ENCODE peak calls at places on chromosomes 1 and 21, in seven cellular contexts. T is fibroblast of mammary gland; Y is BJ; B is glutamatergic neuron; Q is CD8-positive, alpha-beta T cell; A is MCF 10A; X is spleen. V is an unnamed sample.

GRCh38 chr1:201732351-201732750 is 96.6 kb upstream of the IPO9 start:
- DNase-seq in T (peak), Y (no peak), B (no peak), Q (no peak), A (no peak), X (no peak), V (no peak)

GRCh38 chr1:84797603-84798002 is 95.4 kb downstream of the LPAR3 start:
- DNase-seq in T (no peak), Y (no peak), B (no peak), Q (no peak), A (peak), X (no peak), V (no peak)

GRCh38 chr1:18951416-18951815 is 5.1 kb downstream of the IFFO2 start:
- DNase-seq in T (no peak), Y (no peak), B (no peak), Q (no peak), A (no peak), X (peak), V (no peak)

GRCh38 chr1:52556641-52557360 is 3.9 kb upstream of the TUT4 start:
- DNase-seq in T (no peak), Y (no peak), B (no peak), Q (no peak), A (no peak), X (no peak), V (no peak)

GRCh38 chr1:63320024-63320799 is 2.2 kb upstream of the FOXD3 start:
- DNase-seq in T (no peak), Y (no peak), B (peak), Q (no peak), A (no peak), X (no peak), V (no peak)

GRCh38 chr1:37919277-37919676 is 27.6 kb downstream of the INPP5B start:
- DNase-seq in T (peak), Y (no peak), B (peak), Q (no peak), A (peak), X (no peak), V (no peak)

GRCh38 chr1:203556047-203556851 is 62.3 kb downstream of the OPTC start:
- DNase-seq in T (peak), Y (peak), B (no peak), Q (no peak), A (no peak), X (no peak), V (peak)

GRCh38 chr1:18390953-18391352 is 89.8 kb upstream of the KLHDC7A start:
- DNase-seq in T (no peak), Y (no peak), B (no peak), Q (no peak), A (no peak), X (no peak), V (no peak)

GRCh38 chr1:169873582-169874200 is 20.0 kb downstream of the SCYL3 start:
- DNase-seq in T (no peak), Y (no peak), B (no peak), Q (no peak), A (no peak), X (no peak), V (no peak)

GRCh38 chr21:36693144-36694040 is 5.5 kb upstream of the SIM2 start:
- DNase-seq in T (no peak), Y (no peak), B (peak), Q (no peak), A (no peak), X (no peak), V (no peak)

GRCh38 chr1:94792473-94792875 is 27.7 kb upstream of the SLC44A3 start:
- DNase-seq in T (peak), Y (no peak), B (no peak), Q (no peak), A (peak), X (peak), V (peak)

GRCh38 chr1:229221106-229222019 is 49.5 kb upstream of the RAB4A start:
- DNase-seq in T (peak), Y (no peak), B (no peak), Q (no peak), A (peak), X (no peak), V (no peak)

GRCh38 chr1:52571783-52572182 is 18.9 kb upstream of the TUT4 start:
- DNase-seq in T (peak), Y (no peak), B (no peak), Q (no peak), A (peak), X (no peak), V (no peak)

GRCh38 chr1:182357177-182357576 is 34.4 kb downstream of the GLUL start:
- DNase-seq in T (no peak), Y (no peak), B (no peak), Q (no peak), A (no peak), X (no peak), V (no peak)

GRCh38 chr1:23964790-23965740 is 5.4 kb downstream of the PNRC2 start:
- DNase-seq in T (peak), Y (no peak), B (no peak), Q (no peak), A (no peak), X (no peak), V (no peak)

GRCh38 chr21:21714396-21714795 is 716.2 kb downstream of the NCAM2 start:
- DNase-seq in T (peak), Y (peak), B (no peak), Q (no peak), A (peak), X (no peak), V (peak)

GRCh38 chr21:46159841-46160562 is 4.6 kb upstream of the FTCD start:
- DNase-seq in T (no peak), Y (no peak), B (no peak), Q (no peak), A (no peak), X (no peak), V (no peak)

GRCh38 chr1:230215049-230215448 is 148.0 kb downstream of the GALNT2 start:
- DNase-seq in T (peak), Y (no peak), B (peak), Q (no peak), A (peak), X (no peak), V (no peak)

GRCh38 chr21:44724926-44725325 is 13.6 kb upstream of the TSPEAR start:
- DNase-seq in T (no peak), Y (no peak), B (no peak), Q (no peak), A (no peak), X (no peak), V (no peak)

GRCh38 chr1:11929849-11930248 is 3.6 kb upstream of the KIAA2013 start:
- DNase-seq in T (peak), Y (no peak), B (no peak), Q (no peak), A (peak), X (no peak), V (peak)

GRCh38 chr1:113534130-113534817 is 144.0 kb downstream of the MAGI3 start:
- DNase-seq in T (peak), Y (no peak), B (no peak), Q (no peak), A (no peak), X (no peak), V (peak)

GRCh38 chr1:156480411-156481192 is 20.0 kb downstream of the MEF2D start:
- DNase-seq in T (peak), Y (no peak), B (peak), Q (peak), A (peak), X (peak), V (no peak)

GRCh38 chr1:14852301-14852700 is 253.8 kb downstream of the KAZN start:
- DNase-seq in T (no peak), Y (no peak), B (no peak), Q (no peak), A (no peak), X (no peak), V (no peak)

GRCh38 chr21:34845521-34846213 is 176.9 kb downstream of the CLIC6 start:
- DNase-seq in T (peak), Y (no peak), B (no peak), Q (no peak), A (peak), X (no peak), V (no peak)

DNA sequence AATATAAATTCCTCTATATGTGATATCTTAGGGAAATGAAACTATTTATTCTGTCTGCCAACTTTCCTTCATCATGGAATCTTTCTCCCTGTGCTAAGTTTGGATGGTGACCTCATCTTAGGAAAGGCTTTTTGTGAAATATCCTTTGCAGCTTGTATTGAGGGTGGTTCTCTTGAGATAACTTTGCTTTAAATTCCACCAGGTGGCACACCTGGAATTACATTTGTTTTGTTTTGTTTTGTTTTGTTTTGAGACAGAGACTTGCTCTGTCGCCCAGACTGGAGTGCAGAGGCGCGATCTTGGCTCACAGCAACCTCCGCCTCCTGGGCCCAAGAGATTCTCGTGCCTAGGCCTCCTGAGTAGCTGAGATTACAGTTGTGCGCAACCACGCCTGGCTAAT is 7.6 kb upstream of the CD1A start:
- DNase-seq in T (no peak), Y (no peak), B (no peak), Q (no peak), A (peak), X (no peak), V (no peak)
- TF ChIP-seq CTCF in T (no peak), Y (no peak), B (no peak), Q (no peak), A (peak), X (peak), V (no peak)

GRCh38 chr1:152621993-152622392 is 910 bp downstream of the LCE3A start:
- DNase-seq in T (no peak), Y (no peak), B (no peak), Q (no peak), A (no peak), X (no peak), V (no peak)

GRCh38 chr1:152626688-152627087 is 3.8 kb upstream of the LCE3A start:
- DNase-seq in T (no peak), Y (no peak), B (no peak), Q (no peak), A (peak), X (no peak), V (no peak)

GRCh38 chr1:152622803-152623202 is at the start of gene LCE3A:
- DNase-seq in T (no peak), Y (no peak), B (no peak), Q (no peak), A (no peak), X (no peak), V (no peak)

GRCh38 chr1:152623203-152623844 is 421 bp upstream of the LCE3A start:
- DNase-seq in T (no peak), Y (no peak), B (peak), Q (no peak), A (no peak), X (no peak), V (no peak)
- TF ChIP-seq CTCF in T (peak), Y (no peak), B (peak), Q (no peak), A (peak), X (no peak), V (no peak)

DNA sequence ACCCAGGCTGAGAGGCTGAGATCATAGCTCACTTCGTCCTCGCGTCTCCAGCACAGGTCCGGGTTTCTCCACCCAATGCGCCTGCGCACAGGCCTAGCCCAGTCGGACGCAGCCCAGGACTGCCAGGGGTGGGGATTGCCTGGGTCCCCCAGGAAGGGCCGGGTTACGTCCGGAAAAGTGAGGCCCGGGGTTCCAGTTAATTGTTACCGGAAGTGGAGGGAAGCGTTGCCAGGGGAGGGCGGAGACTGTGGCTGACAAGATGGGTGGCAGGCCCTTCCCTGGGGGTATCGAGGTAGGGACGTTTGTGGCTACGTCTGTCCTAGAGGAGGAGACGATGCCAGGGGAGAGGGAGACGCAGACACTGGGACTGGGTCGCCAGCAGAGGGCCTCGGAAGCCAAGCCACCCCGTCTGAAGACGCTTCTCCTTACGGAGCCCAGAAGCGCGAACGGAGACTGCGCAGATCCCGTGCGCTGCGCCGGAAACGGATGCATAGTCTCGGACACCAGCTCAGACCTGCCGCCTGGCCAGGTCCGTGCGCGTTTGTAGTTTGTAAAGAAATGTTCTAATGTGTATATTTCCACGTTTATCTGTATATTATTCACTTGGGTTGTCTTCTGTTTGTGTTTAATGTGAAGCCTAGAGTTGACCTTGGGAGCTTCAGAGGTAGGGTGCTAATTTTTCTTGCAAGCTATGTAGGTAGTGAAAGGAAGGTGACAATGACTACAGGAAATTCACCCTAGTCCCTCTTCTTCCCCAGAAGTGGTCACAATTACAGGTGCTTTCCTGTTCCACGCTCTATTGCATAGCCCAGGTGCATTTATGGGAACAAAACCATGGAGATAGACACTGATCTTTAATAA is 7.3 kb downstream of the RSRP1 start:
- DNase-seq in T (peak), Y (peak), B (peak), Q (peak), A (peak), X (peak), V (peak)
- TF ChIP-seq CTCF in T (peak), Y (peak), B (peak), Q (peak), A (peak), X (peak), V (peak)

DNA sequence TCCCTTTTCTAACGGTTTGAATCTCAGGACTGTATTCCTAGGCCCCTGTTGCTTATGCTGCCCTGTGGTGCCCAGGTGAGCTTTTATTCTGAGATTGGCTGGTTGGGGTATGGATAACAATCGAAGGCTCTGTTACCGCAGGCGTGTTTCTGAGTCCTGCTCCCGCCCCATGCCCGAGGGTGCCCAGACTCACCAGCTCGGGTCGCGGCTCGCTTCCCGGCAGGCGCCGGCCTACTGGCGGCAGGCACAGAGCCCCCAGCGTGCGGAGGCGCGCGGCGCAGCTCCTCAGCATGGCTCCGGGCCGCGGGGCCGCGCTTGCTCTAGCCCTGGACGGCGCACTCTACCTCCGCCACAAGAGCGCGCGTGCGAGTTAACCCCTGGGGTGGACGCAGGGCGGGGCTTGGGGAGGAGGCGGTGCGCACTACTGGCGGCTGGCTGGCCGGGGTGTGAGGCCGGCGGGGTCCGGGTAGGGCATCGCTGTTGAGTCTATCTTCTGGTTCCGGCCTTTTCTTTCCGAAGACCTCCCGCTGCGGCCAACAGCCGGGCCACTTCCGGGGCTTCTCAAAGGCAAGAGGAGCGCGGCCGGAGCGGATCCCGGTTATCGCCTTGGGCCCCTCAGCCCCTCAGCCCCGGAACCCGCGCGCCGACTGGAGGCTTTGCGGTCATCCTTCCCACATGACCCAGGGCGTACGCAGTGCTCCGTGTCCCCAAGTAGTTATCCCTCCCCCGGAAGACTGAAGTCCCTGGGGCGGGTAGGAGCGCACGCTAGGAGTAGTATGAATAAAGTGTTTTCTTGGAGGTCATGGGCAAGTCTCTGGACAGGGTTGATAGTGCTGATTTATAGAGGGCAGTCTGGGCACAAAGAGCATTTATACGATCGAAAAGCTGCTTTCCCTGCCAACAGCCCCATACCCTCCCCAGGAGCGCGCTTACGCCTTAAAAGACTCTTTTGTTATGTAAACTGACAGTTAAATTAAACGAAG is at the start of gene THEM4:
- DNase-seq in T (peak), Y (peak), B (peak), Q (peak), A (peak), X (peak), V (peak)
- TF ChIP-seq CTCF in T (no peak), Y (no peak), B (no peak), Q (no peak), A (peak), X (peak), V (no peak)

GRCh38 chr1:119372493-119373086 is 4.0 kb downstream of the HAO2 start:
- DNase-seq in T (peak), Y (no peak), B (no peak), Q (no peak), A (peak), X (no peak), V (no peak)
- TF ChIP-seq CTCF in T (no peak), Y (no peak), B (no peak), Q (no peak), A (no peak), X (no peak), V (peak)

GRCh38 chr1:183670169-183670568 is 17.1 kb upstream of the APOBEC4 start:
- DNase-seq in T (no peak), Y (no peak), B (no peak), Q (no peak), A (no peak), X (no peak), V (no peak)
- TF ChIP-seq CTCF in T (peak), Y (no peak), B (peak), Q (no peak), A (no peak), X (no peak), V (no peak)

DNA sequence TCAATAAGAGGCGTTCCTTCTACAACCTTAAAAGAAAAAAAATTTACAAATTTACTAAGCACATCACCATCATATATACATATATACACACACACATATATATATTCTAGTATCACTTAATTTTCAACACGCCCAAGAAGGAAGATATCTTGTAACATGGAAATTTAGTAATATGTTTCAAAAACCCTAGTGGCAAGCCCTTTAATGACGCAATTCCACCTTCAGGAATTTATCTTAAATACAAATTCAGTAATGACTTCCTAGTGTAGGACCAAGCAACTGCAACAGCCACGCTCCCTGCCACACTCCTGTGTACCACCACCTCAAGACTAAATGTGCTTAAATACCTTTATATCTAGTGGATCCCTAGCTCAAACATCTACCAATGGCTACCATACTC is 12.5 kb downstream of the LBR start:
- DNase-seq in T (no peak), Y (no peak), B (no peak), Q (no peak), A (no peak), X (no peak), V (no peak)
- TF ChIP-seq CTCF in T (no peak), Y (no peak), B (no peak), Q (no peak), A (no peak), X (no peak), V (no peak)

GRCh38 chr1:115837386-115837761 is 3.6 kb downstream of the NHLH2 start:
- DNase-seq in T (no peak), Y (no peak), B (no peak), Q (no peak), A (no peak), X (no peak), V (no peak)

GRCh38 chr1:115829947-115830346 is 11.0 kb downstream of the NHLH2 start:
- DNase-seq in T (no peak), Y (no peak), B (peak), Q (no peak), A (no peak), X (no peak), V (no peak)

GRCh38 chr1:115832651-115833050 is 8.3 kb downstream of the NHLH2 start:
- DNase-seq in T (no peak), Y (no peak), B (no peak), Q (no peak), A (no peak), X (no peak), V (no peak)

GRCh38 chr1:115830963-115831362 is 10.0 kb downstream of the NHLH2 start:
- DNase-seq in T (no peak), Y (no peak), B (no peak), Q (no peak), A (no peak), X (no peak), V (no peak)

DNA sequence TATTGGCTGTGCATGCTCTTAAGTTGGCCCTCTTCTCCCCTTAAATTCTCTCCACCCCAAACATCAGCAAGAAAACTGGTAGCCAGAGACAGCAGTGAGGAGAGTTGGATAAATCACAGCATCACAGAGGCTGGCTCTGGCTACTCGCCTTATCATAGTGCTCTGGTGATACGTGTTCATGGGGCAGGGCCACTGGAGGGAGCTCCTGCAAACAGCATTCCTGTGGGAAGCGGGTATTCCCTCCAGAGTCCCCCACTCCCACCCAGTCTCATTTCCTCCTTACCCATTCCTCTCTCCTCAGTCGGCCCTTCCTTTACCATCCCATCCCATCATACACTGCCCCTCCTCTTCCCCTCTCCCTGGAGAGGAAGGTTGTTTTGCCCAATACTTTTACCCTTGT is 7.1 kb downstream of the NHLH2 start:
- DNase-seq in T (no peak), Y (no peak), B (no peak), Q (no peak), A (no peak), X (no peak), V (no peak)
- TF ChIP-seq CTCF in T (no peak), Y (no peak), B (no peak), Q (no peak), A (no peak), X (no peak), V (no peak)

DNA sequence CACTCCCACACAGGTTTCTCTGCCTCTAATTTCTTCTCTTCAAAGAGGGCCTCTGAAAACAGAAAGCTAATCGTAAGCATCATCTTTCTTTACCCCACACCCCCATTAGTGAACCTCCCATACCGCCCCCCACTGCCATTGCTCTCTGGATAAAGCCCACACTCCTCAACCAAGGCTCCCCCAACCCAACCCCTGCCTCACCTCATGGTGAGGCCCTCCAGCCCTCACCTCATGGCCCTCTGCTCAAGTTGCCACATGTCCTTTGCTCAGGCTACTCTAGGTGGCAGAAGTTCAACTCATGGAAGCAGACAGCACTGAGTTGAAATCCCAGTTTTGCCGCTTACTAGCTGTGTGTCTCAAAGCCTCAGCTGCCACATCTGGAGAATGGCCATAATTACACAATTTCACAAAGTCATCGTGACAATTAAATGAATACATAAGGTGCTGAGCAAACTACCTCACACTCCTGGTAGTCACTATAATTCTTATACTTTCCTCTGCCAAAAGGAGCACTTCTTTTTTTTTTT is 18.2 kb upstream of the WASF2 start:
- DNase-seq in T (no peak), Y (no peak), B (no peak), Q (no peak), A (no peak), X (no peak), V (no peak)
- TF ChIP-seq CTCF in T (no peak), Y (no peak), B (no peak), Q (no peak), A (no peak), X (no peak), V (peak)

V was measured in HFF-Myc.